ENCODE peak calls at places on chromosomes 16 and 17, in five cellular contexts. One of them, this sample, is unnamed.

GRCh38 chr16:87681990-87682570 is 79.8 kb downstream of the JPH3 start:
- DNase-seq in GM12878: no peak
- DNase-seq in K562: peak
- DNase-seq in HepG2: peak
- DNase-seq in SK-N-SH: no peak
- DNase-seq in this sample: peak

GRCh38 chr16:73019456-73020362 is 28.2 kb downstream of the ZFHX3 start:
- DNase-seq in K562: peak
- DNase-seq in HepG2: no peak
- DNase-seq in GM12878: no peak
- DNase-seq in SK-N-SH: no peak
- DNase-seq in this sample: peak

GRCh38 chr16:28110479-28110878 is 47.0 kb upstream of the GSG1L start:
- DNase-seq in SK-N-SH: no peak
- DNase-seq in GM12878: no peak
- DNase-seq in K562: peak
- DNase-seq in HepG2: no peak
- DNase-seq in this sample: no peak

GRCh38 chr17:80695979-80696378 is 151.3 kb downstream of the RPTOR start:
- DNase-seq in GM12878: no peak
- DNase-seq in HepG2: no peak
- DNase-seq in SK-N-SH: peak
- DNase-seq in K562: no peak
- DNase-seq in this sample: no peak

GRCh38 chr17:67157732-67158639 is 87.0 kb downstream of the HELZ start:
- DNase-seq in SK-N-SH: peak
- DNase-seq in K562: peak
- DNase-seq in GM12878: peak
- DNase-seq in HepG2: peak
- DNase-seq in this sample: peak

GRCh38 chr16:30473231-30474061 is 904 bp downstream of the ITGAL start:
- DNase-seq in SK-N-SH: no peak
- DNase-seq in HepG2: no peak
- DNase-seq in GM12878: no peak
- DNase-seq in K562: no peak
- DNase-seq in this sample: no peak

GRCh38 chr16:75267631-75268264 is 16.3 kb upstream of the BCAR1 start:
- DNase-seq in SK-N-SH: peak
- DNase-seq in K562: no peak
- DNase-seq in HepG2: peak
- DNase-seq in GM12878: no peak
- DNase-seq in this sample: peak

GRCh38 chr16:25126820-25127232 is 15.3 kb downstream of the LCMT1 start:
- DNase-seq in K562: peak
- DNase-seq in HepG2: peak
- DNase-seq in GM12878: no peak
- DNase-seq in SK-N-SH: no peak
- DNase-seq in this sample: no peak

GRCh38 chr16:63925221-63925620 is 1196.6 kb downstream of the CDH11 start:
- DNase-seq in K562: no peak
- DNase-seq in HepG2: no peak
- DNase-seq in SK-N-SH: no peak
- DNase-seq in GM12878: no peak
- DNase-seq in this sample: no peak

GRCh38 chr16:4511441-4512082 is 27.0 kb downstream of the CDIP1 start:
- DNase-seq in SK-N-SH: peak
- DNase-seq in GM12878: no peak
- DNase-seq in K562: peak
- DNase-seq in HepG2: peak
- DNase-seq in this sample: no peak

GRCh38 chr16:74472010-74472409 is 50.7 kb upstream of the CLEC18B start:
- DNase-seq in SK-N-SH: no peak
- DNase-seq in HepG2: no peak
- DNase-seq in GM12878: no peak
- DNase-seq in K562: no peak
- DNase-seq in this sample: no peak

GRCh38 chr17:47719411-47720152 is 13.5 kb upstream of the TBX21 start:
- DNase-seq in K562: peak
- DNase-seq in HepG2: no peak
- DNase-seq in SK-N-SH: no peak
- DNase-seq in GM12878: no peak
- DNase-seq in this sample: no peak

GRCh38 chr16:23670137-23670776 is 8.4 kb upstream of the PLK1 start:
- DNase-seq in K562: no peak
- DNase-seq in GM12878: peak
- DNase-seq in SK-N-SH: no peak
- DNase-seq in HepG2: no peak
- DNase-seq in this sample: no peak

GRCh38 chr17:77127735-77128361 is 12.9 kb upstream of the SEC14L1 start:
- DNase-seq in SK-N-SH: no peak
- DNase-seq in GM12878: no peak
- DNase-seq in K562: peak
- DNase-seq in HepG2: no peak
- DNase-seq in this sample: no peak

GRCh38 chr16:20383106-20384029 is 21.2 kb downstream of the PDILT start:
- DNase-seq in K562: peak
- DNase-seq in SK-N-SH: peak
- DNase-seq in GM12878: no peak
- DNase-seq in HepG2: peak
- DNase-seq in this sample: peak

GRCh38 chr17:1107083-1107776 is 72.6 kb downstream of the ABR start:
- DNase-seq in SK-N-SH: no peak
- DNase-seq in K562: no peak
- DNase-seq in HepG2: no peak
- DNase-seq in GM12878: no peak
- DNase-seq in this sample: no peak

DNA sequence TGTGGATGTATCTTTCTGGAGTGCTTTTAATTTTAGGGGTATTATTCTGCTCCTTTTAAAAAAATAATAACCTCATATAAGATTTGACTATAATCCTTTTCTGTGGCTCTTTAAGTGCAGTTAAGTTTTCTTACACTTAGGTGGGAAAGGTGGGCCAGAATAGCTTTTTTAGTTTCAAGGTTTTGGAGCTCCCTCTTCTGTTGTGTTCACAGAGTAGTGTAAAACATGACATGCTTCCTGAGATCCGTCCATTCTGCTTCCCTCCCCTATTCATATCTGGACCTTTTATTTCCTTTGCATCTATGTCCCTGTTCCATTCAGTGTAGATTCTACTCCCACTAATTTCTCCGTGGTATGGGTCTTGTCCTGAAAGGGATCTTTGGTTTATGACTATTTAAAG is 12.8 kb downstream of the LRRC36 start:
- DNase-seq in HepG2: peak
- DNase-seq in SK-N-SH: no peak
- DNase-seq in GM12878: no peak
- DNase-seq in K562: peak
- DNase-seq in this sample: peak
- TF ChIP-seq ZBTB33 in HepG2: no peak
- TF ChIP-seq ZBTB33 in SK-N-SH: no peak
- TF ChIP-seq ZBTB33 in GM12878: no peak
- TF ChIP-seq ZBTB33 in K562: no peak
- TF ChIP-seq ZBTB33 in this sample: no peak

DNA sequence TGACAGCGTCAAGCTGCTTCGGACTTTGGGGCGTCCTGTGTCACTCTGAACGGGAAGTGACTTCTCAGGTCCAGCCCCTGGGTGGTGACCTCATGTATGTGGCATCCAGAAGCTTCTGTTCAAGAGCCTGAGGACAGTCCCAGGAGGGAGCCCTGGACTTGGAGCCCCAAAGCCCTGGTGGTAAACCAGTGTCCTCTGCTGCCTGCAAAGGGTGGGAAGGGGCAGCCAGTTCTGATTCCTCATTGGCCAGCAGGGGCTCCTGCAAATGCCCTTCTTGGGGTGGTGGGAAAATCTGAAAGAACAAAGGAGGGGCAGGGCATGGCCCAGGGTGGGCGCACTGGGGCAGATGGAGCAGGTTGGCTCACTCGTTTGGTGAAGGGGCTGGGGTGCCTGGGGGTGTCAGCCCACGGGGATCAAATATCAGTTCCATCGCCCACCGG is 1.6 kb downstream of the OSGIN1 start:
- DNase-seq in GM12878: no peak
- DNase-seq in SK-N-SH: no peak
- DNase-seq in K562: peak
- DNase-seq in HepG2: peak
- DNase-seq in this sample: peak
- TF ChIP-seq MAX in GM12878: no peak
- TF ChIP-seq MAX in SK-N-SH: no peak
- TF ChIP-seq MAX in K562: no peak
- TF ChIP-seq MAX in HepG2: no peak
- TF ChIP-seq MAX in this sample: no peak

GRCh38 chr17:59793249-59793648 is 85.8 kb downstream of the VMP1 start:
- DNase-seq in K562: no peak
- DNase-seq in HepG2: no peak
- DNase-seq in GM12878: no peak
- DNase-seq in SK-N-SH: no peak
- DNase-seq in this sample: no peak
- TF ChIP-seq ZBTB33 in K562: no peak
- TF ChIP-seq ZBTB33 in HepG2: no peak
- TF ChIP-seq ZBTB33 in GM12878: no peak
- TF ChIP-seq ZBTB33 in SK-N-SH: no peak
- TF ChIP-seq ZBTB33 in this sample: no peak

DNA sequence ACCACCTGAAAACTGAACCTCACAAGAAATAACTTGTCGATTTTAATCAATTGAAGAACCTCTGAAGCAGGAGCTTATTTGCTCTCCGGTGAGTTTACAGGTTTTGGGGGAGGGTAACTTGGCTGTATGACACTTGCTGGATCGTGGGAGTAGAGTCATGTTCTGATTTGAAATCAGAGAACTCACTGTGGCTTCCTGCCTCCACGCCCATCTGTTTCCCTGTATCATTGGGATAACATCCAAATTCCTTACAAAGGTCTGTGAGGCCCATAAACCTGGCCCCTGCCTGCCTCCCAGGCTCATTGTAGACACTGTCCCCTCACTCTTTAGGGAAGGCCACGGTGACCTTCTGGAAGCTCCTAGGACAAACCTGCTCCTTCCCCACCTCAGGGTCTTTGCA is 48.3 kb downstream of the C17orf67 start:
- DNase-seq in K562: no peak
- DNase-seq in GM12878: no peak
- DNase-seq in SK-N-SH: no peak
- DNase-seq in HepG2: no peak
- DNase-seq in this sample: no peak
- TF ChIP-seq MAX in K562: no peak
- TF ChIP-seq MAX in GM12878: no peak
- TF ChIP-seq MAX in SK-N-SH: no peak
- TF ChIP-seq MAX in HepG2: no peak
- TF ChIP-seq MAX in this sample: no peak

DNA sequence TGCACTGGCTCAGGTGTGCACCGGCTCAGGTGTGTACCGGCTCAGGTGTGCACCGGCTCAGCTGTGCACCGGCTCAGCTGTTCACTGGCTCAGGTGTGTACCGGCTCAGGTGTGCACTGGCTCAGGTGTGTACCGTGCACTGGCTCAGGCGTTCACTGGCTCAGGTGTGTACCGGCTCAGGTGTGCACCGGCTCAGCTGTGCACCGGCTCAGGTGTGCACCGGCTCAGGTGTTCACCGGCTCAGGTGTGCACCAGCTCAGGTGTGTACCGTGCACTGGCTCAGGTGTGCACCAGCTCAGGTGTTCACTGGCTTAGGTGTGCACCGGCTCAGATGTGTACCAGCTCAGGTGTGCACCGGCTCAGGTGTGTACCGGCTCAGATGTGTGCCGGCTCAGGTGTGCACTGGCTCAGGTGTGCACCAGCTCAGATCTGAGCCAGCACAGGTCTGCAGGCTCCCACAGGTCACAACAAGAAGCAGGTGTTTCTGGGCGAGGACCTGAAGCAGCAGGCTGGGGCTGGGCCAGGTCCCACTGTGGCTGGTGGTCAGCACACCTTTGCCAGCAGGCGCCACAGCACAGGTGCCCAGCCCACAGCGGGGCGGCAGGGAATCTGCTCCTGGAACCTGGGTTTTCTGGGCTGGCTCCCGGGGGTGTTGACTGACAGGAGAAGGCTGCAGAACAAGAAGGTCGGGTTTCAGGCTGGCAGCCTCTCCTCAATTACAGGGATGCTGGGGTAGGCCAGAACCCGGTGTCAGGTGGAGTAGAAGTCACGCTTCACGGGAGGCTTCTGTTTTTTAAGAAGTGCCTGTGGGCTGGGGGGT is 17.2 kb downstream of the METRNL start:
- DNase-seq in SK-N-SH: no peak
- DNase-seq in HepG2: no peak
- DNase-seq in K562: no peak
- DNase-seq in GM12878: no peak
- DNase-seq in this sample: no peak
- TF ChIP-seq ZBTB33 in SK-N-SH: no peak
- TF ChIP-seq ZBTB33 in HepG2: no peak
- TF ChIP-seq ZBTB33 in K562: no peak
- TF ChIP-seq ZBTB33 in GM12878: no peak
- TF ChIP-seq ZBTB33 in this sample: no peak

DNA sequence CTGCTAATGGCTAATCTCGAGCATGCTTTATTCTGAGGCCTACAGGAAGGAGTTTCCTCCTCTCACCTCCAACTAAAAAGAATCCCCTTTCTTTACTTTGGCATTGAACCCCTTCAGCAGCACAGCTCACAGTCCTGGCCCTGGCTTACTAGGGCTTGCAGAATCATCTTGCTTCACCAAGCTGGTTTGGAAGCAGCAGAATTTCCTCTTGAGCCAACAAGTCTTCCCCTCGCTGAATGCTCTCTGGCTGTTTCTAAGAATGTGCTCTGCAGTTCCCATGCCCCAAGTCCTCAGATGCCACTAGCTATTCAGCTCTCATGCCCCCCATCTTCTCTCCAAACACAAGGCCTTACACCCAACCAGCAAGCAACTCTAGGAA is 271.2 kb downstream of the NTN1 start:
- DNase-seq in SK-N-SH: no peak
- DNase-seq in K562: no peak
- DNase-seq in HepG2: no peak
- DNase-seq in GM12878: no peak
- DNase-seq in this sample: no peak
- TF ChIP-seq MAX in SK-N-SH: no peak
- TF ChIP-seq MAX in K562: no peak
- TF ChIP-seq MAX in HepG2: no peak
- TF ChIP-seq MAX in GM12878: no peak
- TF ChIP-seq MAX in this sample: no peak

DNA sequence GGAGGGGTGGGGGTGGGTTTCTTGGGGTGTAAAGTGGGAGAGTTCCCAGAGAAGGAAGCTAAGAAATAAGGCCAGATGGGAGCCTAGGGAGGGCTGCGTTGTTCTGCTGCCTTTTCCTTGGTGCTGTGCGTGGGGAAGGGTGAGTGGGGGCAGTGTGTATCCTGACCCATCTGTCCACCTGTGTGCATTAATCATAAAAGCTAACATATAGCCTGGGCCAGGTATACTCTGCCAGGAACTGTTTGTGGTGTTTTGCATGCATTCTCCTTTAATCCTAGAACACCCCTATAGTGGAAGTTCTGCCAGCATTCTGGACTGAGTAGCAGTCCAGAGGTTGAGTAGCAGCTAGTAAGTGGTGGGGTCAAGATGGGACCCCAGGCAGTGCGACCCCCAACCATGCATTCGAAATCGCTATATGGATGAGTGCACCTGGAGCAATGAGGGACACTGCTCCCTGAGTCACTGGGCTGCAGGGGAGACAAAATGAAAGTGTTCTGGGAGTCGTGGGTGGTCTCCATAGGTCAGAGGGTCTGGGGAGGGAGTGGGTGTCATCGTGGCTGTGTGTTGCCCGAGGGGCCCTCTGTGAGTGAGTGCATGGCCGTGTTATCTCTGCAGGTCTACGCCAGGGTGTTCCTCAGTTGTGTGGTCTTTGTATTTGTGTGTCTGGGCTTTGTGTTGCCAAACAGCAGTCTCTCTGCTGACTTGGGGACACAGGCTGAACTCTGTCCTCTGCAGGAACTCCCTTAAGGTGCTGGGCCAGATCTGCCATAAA is 1.3 kb downstream of the ERBB2 start:
- DNase-seq in HepG2: no peak
- DNase-seq in GM12878: no peak
- DNase-seq in SK-N-SH: no peak
- DNase-seq in K562: no peak
- DNase-seq in this sample: no peak
- TF ChIP-seq ZBTB33 in HepG2: no peak
- TF ChIP-seq ZBTB33 in GM12878: no peak
- TF ChIP-seq ZBTB33 in SK-N-SH: no peak
- TF ChIP-seq ZBTB33 in K562: no peak
- TF ChIP-seq ZBTB33 in this sample: no peak